ENCODE peak calls at places on chromosomes 5 and 9, in nine cellular contexts. S, L, I, G, Z, X, C, T and Y are unnamed samples.

GRCh38 chr5:55187370-55187769 is 14.4 kb upstream of the CDC20B start:
- DNase-seq in S (peak; percentile 54), L (no peak), I (peak; percentile 13), G (no peak), Z (no peak), X (no peak), C (peak; percentile 8), T (peak; percentile 80), Y (peak; percentile 20)

GRCh38 chr9:106616026-106616425 is 246.9 kb upstream of the ZNF462 start:
- DNase-seq in S (no peak), L (no peak), I (no peak), G (no peak), Z (no peak), X (peak; percentile 6), C (peak; percentile 8), T (no peak), Y (no peak)

GRCh38 chr9:29717576-29717975 is 2144.3 kb upstream of the C9orf72 start:
- DNase-seq in S (no peak), L (no peak), I (peak; percentile 0), G (no peak), Z (no peak), X (no peak), C (no peak), T (no peak), Y (no peak)

GRCh38 chr5:117736693-117737092 is 1162.1 kb upstream of the SEMA6A start:
- DNase-seq in S (no peak), L (no peak), I (no peak), G (no peak), Z (no peak), X (no peak), C (no peak), T (no peak), Y (no peak)

GRCh38 chr9:5798581-5798980 is 34.3 kb downstream of the ERMP1 start:
- DNase-seq in S (no peak), L (no peak), I (no peak), G (no peak), Z (no peak), X (no peak), C (no peak), T (no peak), Y (no peak)

GRCh38 chr9:37034938-37035471 is 937 bp upstream of the PAX5 start:
- DNase-seq in S (no peak), L (no peak), I (no peak), G (no peak), Z (no peak), X (no peak), C (peak; percentile 77), T (no peak), Y (no peak)

GRCh38 chr5:137735531-137736284 is at the start of gene KLHL3:
- DNase-seq in S (peak; percentile 62), L (no peak), I (peak; percentile 18), G (no peak), Z (peak; percentile 29), X (no peak), C (peak; percentile 89), T (peak; percentile 72), Y (peak; percentile 20)

GRCh38 chr9:133439337-133439736 is 17.2 kb downstream of the ADAMTS13 start:
- DNase-seq in S (no peak), L (no peak), I (no peak), G (no peak), Z (no peak), X (no peak), C (no peak), T (no peak), Y (no peak)

GRCh38 chr5:3913264-3913663 is 317.6 kb downstream of the IRX1 start:
- DNase-seq in S (no peak), L (no peak), I (no peak), G (no peak), Z (no peak), X (no peak), C (no peak), T (no peak), Y (no peak)

GRCh38 chr5:34957857-34958690 is 28.7 kb downstream of the DNAJC21 start:
- DNase-seq in S (peak; percentile 37), L (peak; percentile 3), I (peak; percentile 16), G (peak; percentile 34), Z (peak; percentile 45), X (no peak), C (peak; percentile 46), T (peak; percentile 56), Y (no peak)

GRCh38 chr5:89105836-89106235 is 222.9 kb upstream of the MEF2C start:
- DNase-seq in S (no peak), L (no peak), I (no peak), G (peak; percentile 46), Z (no peak), X (no peak), C (no peak), T (no peak), Y (no peak)

GRCh38 chr5:149432861-149433462 is 53.9 kb upstream of the IL17B start:
- DNase-seq in S (no peak), L (peak; percentile 51), I (no peak), G (no peak), Z (no peak), X (no peak), C (no peak), T (no peak), Y (no peak)

GRCh38 chr9:17064558-17064957 is 70.3 kb upstream of the CNTLN start:
- DNase-seq in S (no peak), L (no peak), I (no peak), G (no peak), Z (no peak), X (no peak), C (no peak), T (no peak), Y (no peak)

GRCh38 chr9:34252016-34252415 is 73.2 kb downstream of the UBAP1 start:
- DNase-seq in S (no peak), L (no peak), I (no peak), G (no peak), Z (no peak), X (no peak), C (no peak), T (no peak), Y (no peak)

GRCh38 chr5:180915924-180916323 is 17.0 kb downstream of the BTNL8 start:
- DNase-seq in S (no peak), L (no peak), I (no peak), G (no peak), Z (no peak), X (no peak), C (no peak), T (peak; percentile 32), Y (no peak)

GRCh38 chr9:105620996-105621395 is 41.3 kb upstream of the TAL2 start:
- DNase-seq in S (no peak), L (no peak), I (no peak), G (no peak), Z (no peak), X (peak; percentile 52), C (no peak), T (no peak), Y (peak; percentile 69)